ENCODE peak calls at places on chromosomes 3 and 15, in seven cellular contexts. K is right cardiac atrium, M is skeletal muscle cell, I is psoas muscle, U is uterus, C is HCT116, E is colonic mucosa. Y is an unnamed sample.

GRCh38 chr3:79885407-79885806 is 117.6 kb upstream of the ROBO1 start:
- DNase-seq in E (no peak), M (no peak), C (no peak), U (no peak), K (no peak), I (no peak), Y (no peak)

GRCh38 chr3:60085649-60086048 is 1035.8 kb upstream of the CFAP20DC start:
- DNase-seq in I (no peak), C (no peak), M (no peak), E (no peak), U (no peak), K (no peak), Y (no peak)

GRCh38 chr3:112306825-112307224 is 12.8 kb upstream of the SLC9C1 start:
- DNase-seq in U (no peak), C (no peak), M (no peak), E (no peak), K (no peak), I (no peak), Y (no peak)

GRCh38 chr3:158458464-158458863 is 112.5 kb upstream of the MLF1 start:
- DNase-seq in K (no peak), C (no peak), I (no peak), M (no peak), E (no peak), U (no peak), Y (no peak)

GRCh38 chr3:68089572-68089991 is 435.2 kb upstream of the SUCLG2 start:
- DNase-seq in I (no peak), E (no peak), C (no peak), U (no peak), M (no peak), K (no peak), Y (no peak)

GRCh38 chr3:127286571-127287140 is 1.2 kb downstream of the PRR20G start:
- DNase-seq in M (no peak), C (no peak), I (no peak), U (no peak), K (no peak), E (no peak), Y (no peak)

GRCh38 chr15:100733088-100733487 is 130.7 kb downstream of the ASB7 start:
- DNase-seq in I (peak; percentile 41), M (no peak), E (no peak), U (peak; percentile 30), K (no peak), C (no peak), Y (no peak)

GRCh38 chr3:179488213-179488612 is 36.9 kb upstream of the GNB4 start:
- DNase-seq in K (no peak), C (no peak), I (no peak), U (no peak), M (no peak), E (no peak), Y (no peak)

GRCh38 chr3:184651945-184652344 is 59.9 kb downstream of the MAGEF1 start:
- DNase-seq in E (no peak), U (no peak), C (no peak), M (no peak), I (no peak), K (peak; percentile 29), Y (no peak)

GRCh38 chr3:107199962-107200465 is 177.2 kb upstream of the CCDC54 start:
- DNase-seq in M (no peak), E (no peak), C (no peak), U (no peak), K (no peak), I (no peak), Y (no peak)

GRCh38 chr3:107201146-107201545 is 176.1 kb upstream of the CCDC54 start:
- DNase-seq in C (no peak), U (no peak), E (no peak), K (no peak), I (no peak), M (no peak), Y (no peak)

GRCh38 chr3:107193114-107193513 is 184.1 kb upstream of the CCDC54 start:
- DNase-seq in M (no peak), U (no peak), E (no peak), C (no peak), I (no peak), K (no peak), Y (no peak)

GRCh38 chr3:107204121-107204520 is 173.1 kb upstream of the CCDC54 start:
- DNase-seq in U (no peak), M (no peak), C (no peak), E (no peak), I (no peak), K (no peak), Y (no peak)

DNA sequence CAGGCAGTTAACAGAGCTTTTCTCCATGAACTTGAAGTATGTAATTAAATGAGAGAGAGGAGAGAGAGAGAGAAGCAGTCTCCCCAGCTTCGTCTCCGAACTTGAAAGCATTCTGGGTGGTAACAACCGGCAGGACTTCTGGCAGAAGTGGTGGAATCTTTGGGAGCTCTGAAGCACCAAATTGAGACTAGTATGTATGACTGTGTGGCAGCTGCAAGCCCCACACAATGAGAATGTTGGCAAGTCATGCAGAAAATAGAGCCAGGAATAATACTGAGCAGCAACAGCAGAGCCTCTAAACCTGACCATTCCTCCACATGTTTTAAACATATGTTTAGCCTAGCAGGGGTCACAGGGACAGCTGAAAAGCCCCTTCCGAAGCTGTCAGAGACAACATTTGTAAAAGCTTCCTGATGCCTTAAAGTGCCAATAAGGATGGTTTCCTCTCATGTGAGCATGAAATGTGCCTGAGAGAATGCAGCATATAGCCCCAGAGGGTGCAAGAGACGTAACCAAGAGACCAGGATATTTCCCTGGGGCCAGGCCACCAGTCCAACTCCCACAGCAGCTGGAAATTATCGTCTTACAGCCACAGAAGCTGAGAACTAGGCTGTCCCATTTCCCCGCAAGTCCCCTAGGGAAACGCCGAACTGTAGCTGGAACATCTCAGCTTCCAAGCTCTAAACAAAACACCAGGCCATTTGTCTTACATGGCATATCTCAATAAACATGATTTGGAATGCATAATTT is 178.5 kb upstream of the CCDC54 start:
- DNase-seq in U (no peak), M (peak; percentile 81), I (peak; percentile 14), C (no peak), K (peak; percentile 81), E (no peak), Y (no peak)
- H3K4me3 ChIP-seq in U (no peak overlapping the region), M (no peak overlapping the region), I (peak overlapping the region; percentile 45), C (no peak overlapping the region), K (no peak overlapping the region), E (no peak overlapping the region), Y (no peak overlapping the region)

GRCh38 chr3:65595222-65595996 is 443.3 kb downstream of the MAGI1 start:
- DNase-seq in C (no peak), M (no peak), E (no peak), U (no peak), I (no peak), K (no peak), Y (no peak)
- H3K4me3 ChIP-seq in C (no peak overlapping the region), M (no peak overlapping the region), E (no peak overlapping the region), U (no peak overlapping the region), I (no peak overlapping the region), K (no peak overlapping the region), Y (no peak overlapping the region)

DNA sequence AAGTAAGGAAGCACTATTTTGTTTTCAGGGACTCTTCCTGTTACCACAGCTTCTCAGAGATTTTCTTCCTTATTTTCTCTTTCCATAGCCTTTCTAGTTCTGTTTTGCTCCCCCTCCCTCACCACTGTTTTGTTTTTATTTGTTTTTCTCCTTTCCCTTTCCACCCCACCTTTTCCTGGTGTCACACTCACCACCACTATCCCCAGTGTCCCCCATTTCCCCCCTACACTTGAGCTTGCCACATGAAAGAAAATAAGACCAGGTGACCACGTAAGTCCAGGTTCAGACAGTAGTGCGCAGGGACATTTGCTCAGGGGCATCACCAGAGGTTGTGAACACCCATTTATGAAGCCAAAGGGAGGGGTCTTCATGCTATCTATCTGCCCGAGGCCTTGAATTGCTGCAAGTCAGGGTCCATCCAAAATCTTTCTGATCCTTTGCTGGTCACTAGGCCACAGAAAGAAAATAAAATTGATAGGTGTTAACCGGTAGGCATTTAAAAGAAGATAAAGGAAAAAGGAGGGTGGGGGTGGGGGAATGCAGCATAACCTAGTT is 1.4 kb upstream of the RFTN1 start:
- DNase-seq in M (no peak), U (no peak), K (no peak), E (no peak), C (no peak), I (no peak), Y (no peak)
- H3K4me3 ChIP-seq in M (no peak overlapping the region), U (no peak overlapping the region), K (no peak overlapping the region), E (no peak overlapping the region), C (no peak overlapping the region), I (peak overlapping the region; percentile 69), Y (no peak overlapping the region)

DNA sequence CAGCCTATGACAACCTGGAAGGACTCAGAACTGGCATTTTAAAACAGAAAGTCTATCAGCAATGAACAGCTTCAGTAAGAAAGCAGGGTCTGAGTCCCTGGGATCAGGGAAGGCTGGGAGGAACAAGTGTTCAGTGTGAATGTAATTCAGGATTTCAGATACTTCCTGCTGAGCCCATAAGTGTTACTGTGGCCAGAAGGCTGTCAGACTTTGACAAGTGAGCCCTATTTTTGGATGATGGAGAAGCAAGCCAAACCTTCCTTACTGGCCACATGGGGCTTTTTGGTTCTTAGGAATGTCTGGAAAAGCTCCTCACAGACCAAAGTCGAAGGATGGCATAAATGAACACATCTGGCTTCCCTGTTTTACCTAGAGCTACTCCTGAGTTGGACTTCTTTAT is 157.1 kb downstream of the BBX start:
- DNase-seq in I (no peak), C (no peak), K (no peak), E (no peak), M (no peak), U (no peak), Y (no peak)
- H3K4me3 ChIP-seq in I (no peak overlapping the region), C (no peak overlapping the region), K (no peak overlapping the region), E (no peak overlapping the region), M (no peak overlapping the region), U (no peak overlapping the region), Y (no peak overlapping the region)

GRCh38 chr3:48493203-48493501 is 10.8 kb downstream of the SHISA5 start:
- DNase-seq in C (no peak), K (no peak), I (no peak), M (no peak), E (no peak), U (no peak), Y (no peak)

GRCh38 chr3:48486952-48487351 is 17.0 kb downstream of the SHISA5 start:
- DNase-seq in K (no peak), C (no peak), I (no peak), E (no peak), U (no peak), M (no peak), Y (no peak)

DNA sequence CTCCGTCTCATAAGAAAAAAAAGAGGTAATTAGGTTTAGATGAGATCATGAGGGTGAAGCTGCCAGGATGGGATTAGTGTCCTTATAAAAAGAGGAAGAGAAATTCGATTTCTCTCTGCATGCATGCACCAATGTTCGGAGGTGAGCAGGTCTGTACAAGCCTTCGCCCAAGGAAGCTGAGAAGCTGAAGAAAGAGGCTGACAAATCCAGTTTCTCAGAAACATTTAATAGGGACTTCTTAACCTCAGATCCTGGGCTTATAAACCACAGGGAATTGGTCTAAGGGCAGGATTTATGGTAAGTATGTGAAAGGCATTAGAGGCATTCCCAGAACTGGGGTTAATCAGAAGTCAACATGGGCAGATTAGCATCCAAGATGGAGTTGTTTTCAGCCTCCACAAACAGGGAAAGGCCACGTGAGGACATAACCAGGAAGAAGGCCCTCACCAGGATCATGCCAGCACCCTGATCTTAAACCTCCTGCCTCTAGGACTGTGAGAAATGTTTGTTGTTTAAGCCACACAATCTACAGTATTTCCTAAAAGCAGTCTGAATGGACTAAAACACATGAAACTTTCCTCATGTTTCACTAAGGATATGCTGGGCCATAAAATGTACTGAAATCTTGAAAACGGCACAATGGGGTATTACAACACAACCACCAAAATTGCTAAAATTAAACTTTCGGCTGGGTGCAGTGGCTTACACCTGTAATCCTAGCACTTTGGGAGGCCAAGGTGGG is 11.3 kb downstream of the SHISA5 start:
- DNase-seq in M (no peak), I (no peak), U (no peak), C (no peak), E (no peak), K (no peak), Y (no peak)
- H3K4me3 ChIP-seq in M (no peak overlapping the region), I (no peak overlapping the region), U (no peak overlapping the region), C (no peak overlapping the region), E (no peak overlapping the region), K (no peak overlapping the region), Y (no peak overlapping the region)